ENCODE peak calls at places on chromosomes 3 and 15, in six cellular contexts. A is GM12865; C is DMS 273 treated with DMSO at 0.1 percent for 48 hours; E is stimulated activated CD8-positive, alpha-beta memory T cell treated with anti-CD3 and anti-CD28 coated beads, Interleukin-12 subunit alpha, Interleukin-12 subunit beta, amount 100 ng/mL, for 4 hours; R is NCI-H774; O is lung. H is an unnamed sample.
A peak's percentile ranks its signal among the peaks of the same experiment; 100 is the strongest.

GRCh38 chr3:94665922-94666321 is 603.1 kb downstream of the NSUN3 start:
- DNase-seq in A (no peak), R (no peak), C (no peak), O (no peak), E (no peak), H (no peak)

GRCh38 chr3:196240424-196240823 is 24.1 kb downstream of the SLC51A start:
- DNase-seq in A (no peak), R (no peak), C (no peak), E (no peak), O (no peak), H (no peak)

GRCh38 chr3:60140160-60140559 is 1090.3 kb upstream of the CFAP20DC start:
- DNase-seq in C (no peak), R (no peak), A (peak; percentile 4), E (no peak), O (no peak), H (no peak)

GRCh38 chr3:196177967-196178366 is 33.2 kb downstream of the ZDHHC19 start:
- DNase-seq in E (no peak), C (no peak), R (no peak), A (no peak), O (no peak), H (no peak)

GRCh38 chr15:96860746-96861145 is 530.2 kb downstream of the NR2F2 start:
- DNase-seq in C (no peak), R (no peak), O (no peak), E (no peak), A (no peak), H (no peak)

GRCh38 chr3:55065331-55065730 is 137.5 kb upstream of the LRTM1 start:
- DNase-seq in C (no peak), E (no peak), A (no peak), O (no peak), R (no peak), H (no peak)

GRCh38 chr3:54731697-54732445 is 196.0 kb downstream of the LRTM1 start:
- DNase-seq in O (no peak), C (no peak), A (no peak), E (no peak), R (no peak), H (no peak)

GRCh38 chr3:157999246-157999645 is 107.0 kb downstream of the SHOX2 start:
- DNase-seq in R (peak; percentile 79), C (no peak), E (no peak), A (no peak), O (no peak), H (no peak)

GRCh38 chr3:24830230-24831152 is 335.8 kb upstream of the THRB start:
- DNase-seq in O (no peak), A (no peak), R (no peak), C (no peak), E (no peak), H (peak; percentile 67)

GRCh38 chr3:58020740-58021071 is 12.5 kb downstream of the FLNB start:
- DNase-seq in C (no peak), A (no peak), O (no peak), R (no peak), E (no peak), H (peak; percentile 25)

GRCh38 chr3:48504051-48504946 is at the start of gene SHISA5:
- DNase-seq in R (no peak), A (peak; percentile 56), O (peak; percentile 85), E (peak; percentile 40), C (no peak), H (peak; percentile 92)

GRCh38 chr15:81858136-81858535 is 187.7 kb downstream of the MEX3B start:
- DNase-seq in R (no peak), C (no peak), E (no peak), O (no peak), A (no peak), H (no peak)

GRCh38 chr3:197756704-197757103 is 7.0 kb downstream of the FYTTD1 start:
- DNase-seq in R (no peak), C (no peak), E (no peak), O (no peak), A (no peak), H (peak; percentile 13)

GRCh38 chr3:83968386-83968785 is 990.4 kb upstream of the CADM2 start:
- DNase-seq in R (peak; percentile 1), C (no peak), E (no peak), A (peak; percentile 3), O (no peak), H (no peak)

GRCh38 chr3:139794469-139795265 is 116.9 kb upstream of the NMNAT3 start:
- DNase-seq in A (no peak), C (no peak), E (no peak), O (no peak), R (no peak), H (no peak)

GRCh38 chr3:73801444-73801843 is 176.7 kb upstream of the PDZRN3 start:
- DNase-seq in R (no peak), A (no peak), C (no peak), O (no peak), E (no peak), H (peak; percentile 34)

GRCh38 chr3:158770254-158771017 is 31.4 kb upstream of the MFSD1 start:
- DNase-seq in R (no peak), E (no peak), A (no peak), O (no peak), C (no peak), H (peak; percentile 57)

GRCh38 chr3:23055733-23056376 is 147.3 kb upstream of the UBE2E2 start:
- DNase-seq in R (no peak), A (peak; percentile 40), C (no peak), E (no peak), O (no peak), H (no peak)

GRCh38 chr3:116034071-116034470 is 410.8 kb downstream of the GAP43 start:
- DNase-seq in R (no peak), E (no peak), C (peak; percentile 97), O (no peak), A (no peak), H (no peak)

GRCh38 chr3:47404955-47405790 is 24.4 kb downstream of the PTPN23 start:
- DNase-seq in C (no peak), O (no peak), R (no peak), E (no peak), A (no peak), H (peak; percentile 97)

GRCh38 chr15:89083246-89083645 is 5.0 kb upstream of the ABHD2 start:
- DNase-seq in R (no peak), E (no peak), C (no peak), O (no peak), A (no peak), H (no peak)

GRCh38 chr3:43867673-43868072 is 176.9 kb downstream of the ABHD5 start:
- DNase-seq in O (no peak), A (no peak), C (no peak), E (no peak), R (no peak), H (no peak)

GRCh38 chr15:70513818-70514217 is 249.5 kb downstream of the UACA start:
- DNase-seq in E (no peak), R (no peak), C (no peak), O (no peak), A (no peak), H (no peak)

GRCh38 chr3:23913182-23913581 is 3.6 kb downstream of the NKIRAS1 start:
- DNase-seq in R (no peak), E (no peak), C (no peak), A (no peak), O (no peak), H (no peak)

GRCh38 chr15:55574096-55574495 is 14.0 kb downstream of the PYGO1 start:
- DNase-seq in R (no peak), E (no peak), O (no peak), C (no peak), A (no peak), H (peak; percentile 60)

GRCh38 chr3:80688814-80689213 is 921.0 kb upstream of the ROBO1 start:
- DNase-seq in A (no peak), E (no peak), O (no peak), R (no peak), C (no peak), H (no peak)

GRCh38 chr3:58288011-58288728 is 17.9 kb upstream of the RPP14 start:
- DNase-seq in A (no peak), O (no peak), C (no peak), E (no peak), R (no peak), H (no peak)

GRCh38 chr3:8593022-8593817 is 51.4 kb downstream of the SSUH2 start:
- DNase-seq in R (no peak), C (no peak), O (no peak), A (no peak), E (no peak), H (no peak)

GRCh38 chr3:98596902-98597500 is 3.6 kb upstream of the CPOX start:
- DNase-seq in O (no peak), A (peak; percentile 67), C (no peak), R (no peak), E (no peak), H (peak; percentile 65)

GRCh38 chr15:92992712-92993111 is 92.6 kb downstream of the CHD2 start:
- DNase-seq in A (no peak), R (no peak), C (no peak), E (no peak), O (no peak), H (no peak)

H was measured in osteoblast.